ENCODE peak calls at places on chromosomes 6 and 20, in five cellular contexts. Q is naive B cell, E is NCI-H526 treated with DMSO at 0.1 percent for 48 hours, G is HFF-Myc, A is cardiac fibroblast. U is an unnamed sample.

GRCh38 chr6:148887181-148887580 is 140.4 kb downstream of the UST start:
- DNase-seq in Q (no peak), E (no peak), G (no peak), A (no peak), U (no peak)

GRCh38 chr20:10322073-10323012 is 103.7 kb downstream of the SNAP25 start:
- DNase-seq in Q (no peak), E (no peak), G (no peak), A (no peak), U (no peak)

GRCh38 chr6:119347466-119348307 is 1.9 kb downstream of the MAN1A1 start:
- DNase-seq in Q (peak), E (peak), G (no peak), A (no peak), U (peak)

GRCh38 chr6:131134950-131135243 is 370 bp upstream of the AKAP7 start:
- DNase-seq in Q (no peak), E (no peak), G (no peak), A (no peak), U (no peak)

GRCh38 chr6:107061125-107062020 is 33.4 kb downstream of the MTRES1 start:
- DNase-seq in Q (peak), E (no peak), G (no peak), A (no peak), U (no peak)

GRCh38 chr6:105810105-105810921 is 275.8 kb upstream of the PRDM1 start:
- DNase-seq in Q (no peak), E (no peak), G (peak), A (peak), U (no peak)

GRCh38 chr20:48577557-48577956 is 250.2 kb downstream of the PREX1 start:
- DNase-seq in Q (no peak), E (no peak), G (no peak), A (no peak), U (no peak)

GRCh38 chr6:6841571-6841970 is 253.1 kb downstream of the LY86 start:
- DNase-seq in Q (no peak), E (no peak), G (no peak), A (no peak), U (no peak)

GRCh38 chr6:6005467-6006427 is 978 bp downstream of the NRN1 start:
- DNase-seq in Q (no peak), E (no peak), G (no peak), A (no peak), U (no peak)

GRCh38 chr6:134517145-134517658 is 199.3 kb upstream of the SGK1 start:
- DNase-seq in Q (no peak), E (no peak), G (peak), A (peak), U (no peak)

GRCh38 chr20:47748069-47748468 is 37.2 kb downstream of the SULF2 start:
- DNase-seq in Q (no peak), E (no peak), G (no peak), A (no peak), U (no peak)

GRCh38 chr6:33144373-33144772 is 47.9 kb downstream of the COL11A2 start:
- DNase-seq in Q (peak), E (no peak), G (no peak), A (no peak), U (no peak)

GRCh38 chr6:3526962-3527796 is 70.3 kb upstream of the SLC22A23 start:
- DNase-seq in Q (no peak), E (no peak), G (no peak), A (peak), U (no peak)

GRCh38 chr6:33894438-33894837 is 90.6 kb upstream of the MLN start:
- DNase-seq in Q (no peak), E (no peak), G (no peak), A (no peak), U (no peak)

GRCh38 chr6:107075951-107076381 is 39.3 kb downstream of the BEND3 start:
- DNase-seq in Q (no peak), E (no peak), G (no peak), A (peak), U (no peak)

GRCh38 chr6:130111031-130111430 is 92.7 kb downstream of the L3MBTL3 start:
- DNase-seq in Q (no peak), E (no peak), G (no peak), A (peak), U (no peak)

GRCh38 chr6:17780071-17780470 is 73.3 kb upstream of the NUP153 start:
- DNase-seq in Q (no peak), E (no peak), G (no peak), A (no peak), U (no peak)

GRCh38 chr6:150072201-150072600 is 3.3 kb upstream of the ULBP3 start:
- DNase-seq in Q (no peak), E (no peak), G (no peak), A (peak), U (no peak)

GRCh38 chr6:12013368-12013617 is 1.2 kb downstream of the HIVEP1 start:
- DNase-seq in Q (no peak), E (peak), G (no peak), A (no peak), U (no peak)

GRCh38 chr6:72976389-72976900 is 248.9 kb downstream of the KHDC1L start:
- DNase-seq in Q (no peak), E (no peak), G (no peak), A (no peak), U (no peak)

GRCh38 chr6:154292855-154293519 is 63.6 kb downstream of the IPCEF1 start:
- DNase-seq in Q (no peak), E (no peak), G (peak), A (peak), U (no peak)

GRCh38 chr20:3163099-3164042 is 3.7 kb upstream of the FASTKD5 start:
- DNase-seq in Q (no peak), E (no peak), G (no peak), A (no peak), U (no peak)

GRCh38 chr6:158769228-158769627 is 49.9 kb downstream of the EZR start:
- DNase-seq in Q (peak), E (no peak), G (no peak), A (no peak), U (no peak)